ENCODE peak calls at places on chromosomes 13 and 19, in four cellular contexts. J is breast epithelium, N is heart right ventricle, H is pancreas. F is an unnamed sample.

GRCh38 chr19:35991731-35992450 is 3.1 kb upstream of the SDHAF1 start:
- DNase-seq in H (no peak), N (no peak), J (no peak), F (no peak)

GRCh38 chr19:44905437-44906160 is at the start of gene APOE:
- DNase-seq in J (peak), H (no peak), N (no peak), F (no peak)

GRCh38 chr13:111037838-111038397 is 77.2 kb upstream of the ARHGEF7 start:
- DNase-seq in N (no peak), H (no peak), J (no peak), F (no peak)

GRCh38 chr19:14599548-14600147 is 16.8 kb downstream of the CLEC17A start:
- DNase-seq in J (no peak), N (no peak), H (no peak), F (no peak)

GRCh38 chr13:37187611-37188010 is 82.1 kb upstream of the CSNK1A1L start:
- DNase-seq in H (no peak), N (no peak), J (no peak), F (no peak)

GRCh38 chr13:21061077-21061945 is at the start of gene LATS2:
- DNase-seq in H (peak), N (peak), J (peak), F (peak)

GRCh38 chr13:52851153-52851962 is 2.9 kb upstream of the PCDH8 start:
- DNase-seq in H (peak), J (no peak), N (peak), F (peak)

GRCh38 chr19:42076375-42076944 is 494 bp downstream of the ZNF574 start:
- DNase-seq in N (peak), J (peak), H (peak), F (peak)

GRCh38 chr13:112626124-112626523 is 38.2 kb upstream of the TUBGCP3 start:
- DNase-seq in H (no peak), J (no peak), N (no peak), F (no peak)

GRCh38 chr19:57305056-57305455 is 15.2 kb upstream of the ZNF543 start:
- DNase-seq in J (no peak), N (no peak), H (no peak), F (no peak)

GRCh38 chr19:9608912-9609311 is 12.1 kb downstream of the ZNF561 start:
- DNase-seq in N (no peak), H (no peak), J (no peak), F (no peak)

GRCh38 chr13:64810701-64811258 is 2419.4 kb downstream of the PCDH9 start:
- DNase-seq in J (no peak), N (no peak), H (no peak), F (no peak)

GRCh38 chr19:44947041-44947581 is 1.3 kb downstream of the APOC2 start:
- DNase-seq in N (no peak), J (no peak), H (no peak), F (no peak)

GRCh38 chr19:41774515-41774980 is 19.2 kb downstream of the CEACAM6 start:
- DNase-seq in N (no peak), J (peak), H (no peak), F (no peak)

GRCh38 chr13:67410645-67411044 is 180.5 kb upstream of the PCDH9 start:
- DNase-seq in N (no peak), J (no peak), H (no peak), F (no peak)

GRCh38 chr19:34148672-34149185 is 23.6 kb upstream of the LSM14A start:
- DNase-seq in H (no peak), J (no peak), N (no peak), F (no peak)

GRCh38 chr13:77359171-77359570 is 32.3 kb upstream of the MYCBP2 start:
- DNase-seq in J (no peak), N (no peak), H (no peak), F (no peak)

GRCh38 chr13:94251801-94252200 is 227.7 kb downstream of the DCT start:
- DNase-seq in N (no peak), J (no peak), H (no peak), F (no peak)

GRCh38 chr13:99165753-99166587 is 34.7 kb upstream of the UBAC2 start:
- DNase-seq in J (no peak), N (no peak), H (no peak), F (no peak)

GRCh38 chr13:47976325-47976724 is 24.7 kb downstream of the SUCLA2 start:
- DNase-seq in N (no peak), J (no peak), H (no peak), F (no peak)

GRCh38 chr13:94800423-94800822 is 88.1 kb upstream of the SOX21 start:
- DNase-seq in J (no peak), N (no peak), H (no peak), F (no peak)

GRCh38 chr19:44753932-44754742 is 5.6 kb downstream of the BCL3 start:
- DNase-seq in J (peak), N (peak), H (peak), F (peak)

GRCh38 chr13:76454991-76455390 is 431.2 kb downstream of the KCTD12 start:
- DNase-seq in H (no peak), J (no peak), N (no peak), F (no peak)

GRCh38 chr13:106212436-106213010 is 322.9 kb downstream of the EFNB2 start:
- DNase-seq in H (no peak), N (no peak), J (no peak), F (no peak)

GRCh38 chr13:72400859-72401258 is 326.6 kb downstream of the MZT1 start:
- DNase-seq in N (no peak), H (no peak), J (no peak), F (no peak)

GRCh38 chr19:35194022-35194984 is 34.2 kb downstream of the FAM187B start:
- DNase-seq in N (no peak), H (no peak), J (no peak), F (no peak)

GRCh38 chr19:53894736-53895135 is 12.7 kb downstream of the PRKCG start:
- DNase-seq in J (no peak), N (no peak), H (no peak), F (no peak)

GRCh38 chr13:113558461-113558860 is 26.1 kb upstream of the TFDP1 start:
- DNase-seq in J (peak), H (no peak), N (no peak), F (no peak)

GRCh38 chr19:48398329-48399235 is 5.1 kb downstream of the GRIN2D start:
- DNase-seq in N (peak), H (peak), J (peak), F (peak)

GRCh38 chr13:32031025-32031814 is at the start of gene FRY:
- DNase-seq in N (peak), H (peak), J (peak), F (peak)

GRCh38 chr19:33418871-33419762 is 45.6 kb downstream of the CEBPG start:
- DNase-seq in J (no peak), N (no peak), H (no peak), F (no peak)

DNA sequence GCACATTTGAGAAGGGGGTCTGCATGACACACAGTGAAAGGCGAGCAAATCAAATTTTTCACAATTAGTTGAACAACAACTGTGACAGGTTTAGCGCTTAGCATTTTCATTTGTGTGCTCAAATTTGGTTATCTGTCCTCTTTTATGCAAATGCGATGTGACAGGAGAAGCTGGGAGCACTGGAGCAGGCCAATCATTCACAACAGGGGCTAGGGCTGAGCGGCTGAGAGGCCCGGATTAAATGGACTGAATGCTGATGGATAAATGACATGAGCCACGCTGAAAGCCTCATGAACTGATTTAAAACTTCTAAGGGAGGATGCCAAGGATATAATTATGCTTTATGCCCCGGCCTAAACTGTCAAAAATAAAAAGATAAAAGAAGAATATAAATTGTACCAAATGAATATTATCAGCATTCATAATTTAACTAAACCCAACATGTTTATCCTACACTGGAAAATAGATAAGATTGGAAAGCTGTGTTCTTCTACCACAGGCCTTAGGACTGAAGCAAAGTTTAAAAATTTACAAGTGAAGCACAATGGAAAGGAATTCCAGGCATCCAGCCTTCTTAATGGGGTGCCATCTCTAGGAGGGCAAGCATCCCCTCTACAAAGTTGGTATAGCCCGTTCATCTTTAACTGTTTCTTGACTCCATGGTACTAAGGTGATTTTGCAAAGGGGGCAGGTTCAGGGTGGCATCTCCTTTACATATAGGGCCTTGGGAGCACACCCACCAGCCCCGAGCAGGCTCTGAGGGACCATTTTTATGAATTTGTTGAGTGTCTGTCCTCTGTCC is 117.9 kb downstream of the RBM26 start:
- DNase-seq in N (no peak), H (no peak), J (no peak), F (no peak)
- H3K4me3 ChIP-seq in N (no peak), H (no peak), J (no peak), F (no peak)

GRCh38 chr19:13100871-13101589 is 1.6 kb downstream of the LYL1 start:
- DNase-seq in H (no peak), J (no peak), N (no peak), F (no peak)
- TF ChIP-seq CTCF in H (no peak), J (no peak), N (peak), F (peak)

GRCh38 chr19:12834418-12834943 is at the start of gene RTBDN:
- DNase-seq in N (no peak), J (no peak), H (no peak), F (no peak)

GRCh38 chr19:12838182-12838890 is at the start of gene MAST1:
- DNase-seq in H (no peak), J (no peak), N (peak), F (peak)

GRCh38 chr19:12834976-12835757 is 788 bp upstream of the RTBDN start:
- DNase-seq in J (no peak), H (no peak), N (peak), F (no peak)

GRCh38 chr19:12837225-12837624 is 1.1 kb upstream of the MAST1 start:
- DNase-seq in H (no peak), N (no peak), J (no peak), F (no peak)

GRCh38 chr19:12836529-12836863 is 1.8 kb upstream of the MAST1 start:
- DNase-seq in H (no peak), N (no peak), J (no peak), F (no peak)
- H3K4me3 ChIP-seq in H (no peak), N (no peak), J (no peak), F (no peak)

DNA sequence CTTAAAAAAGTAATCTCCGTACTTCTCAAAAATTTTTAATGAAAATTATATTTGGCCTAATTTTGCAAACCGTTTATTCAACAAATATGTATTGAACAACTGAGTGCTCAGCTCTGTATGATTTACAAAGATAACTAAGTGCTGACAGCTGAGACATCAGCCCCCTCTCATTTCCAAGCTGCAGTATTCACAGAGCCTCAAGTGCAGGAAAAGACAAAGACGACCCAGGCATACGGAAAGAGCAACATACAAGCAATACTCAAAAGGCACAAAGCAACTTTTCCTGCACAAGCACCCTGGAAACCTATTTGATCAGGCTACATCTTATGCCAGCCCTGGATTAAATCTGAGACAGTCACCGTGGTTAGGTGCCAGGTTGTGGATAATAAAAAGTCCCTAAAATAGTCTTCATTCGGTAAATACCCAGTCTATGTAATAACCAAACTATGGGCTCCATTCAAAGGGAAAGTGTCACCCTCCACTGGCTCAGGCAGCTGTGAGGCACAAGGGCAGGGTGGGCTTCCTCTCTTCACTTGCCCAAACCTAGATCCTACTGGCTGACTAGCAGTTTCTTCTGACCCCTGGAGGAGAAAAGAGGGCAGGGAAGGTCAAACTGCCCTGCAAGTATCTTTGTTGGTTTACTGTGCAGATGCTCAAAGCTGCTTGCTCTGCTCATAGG is 65.5 kb downstream of the TBC1D4 start:
- DNase-seq in J (no peak), H (no peak), N (no peak), F (peak)
- TF ChIP-seq CTCF in J (no peak), H (no peak), N (no peak), F (peak)